ENCODE peak calls at places on chromosomes 6 and 20, in six cellular contexts. Q, R, A, T, X and E are unnamed samples.

GRCh38 chr6:32933661-32934085 is 7.2 kb downstream of the HLA-DMB start:
- DNase-seq in Q (no peak), R (no peak), A (peak), T (peak), X (peak), E (no peak)

GRCh38 chr6:118284736-118285360 is 263.2 kb upstream of the PLN start:
- DNase-seq in Q (no peak), R (no peak), A (no peak), T (no peak), X (no peak), E (no peak)

GRCh38 chr6:157635388-157636244 is 187.4 kb upstream of the SNX9 start:
- DNase-seq in Q (no peak), R (no peak), A (no peak), T (peak), X (no peak), E (no peak)

GRCh38 chr6:106547961-106548453 is 81.3 kb downstream of the RTN4IP1 start:
- DNase-seq in Q (peak), R (no peak), A (no peak), T (peak), X (peak), E (no peak)

GRCh38 chr20:21077809-21078345 is 28.3 kb downstream of the LINC00237 start:
- DNase-seq in Q (no peak), R (no peak), A (no peak), T (no peak), X (peak), E (no peak)

GRCh38 chr20:49701313-49701731 is 12.4 kb downstream of the B4GALT5 start:
- DNase-seq in Q (no peak), R (no peak), A (no peak), T (no peak), X (no peak), E (no peak)

GRCh38 chr6:44508646-44509045 is 121.1 kb downstream of the CDC5L start:
- DNase-seq in Q (no peak), R (no peak), A (no peak), T (no peak), X (no peak), E (no peak)

GRCh38 chr6:134676307-134677281 is 273.3 kb downstream of the ALDH8A1 start:
- DNase-seq in Q (no peak), R (no peak), A (no peak), T (no peak), X (no peak), E (no peak)

GRCh38 chr6:84072452-84072997 is 39.0 kb downstream of the MRAP2 start:
- DNase-seq in Q (no peak), R (no peak), A (no peak), T (no peak), X (no peak), E (no peak)

GRCh38 chr20:3046677-3047462 is 1.0 kb downstream of the MRPS26 start:
- DNase-seq in Q (no peak), R (peak), A (no peak), T (peak), X (peak), E (no peak)

GRCh38 chr6:157135691-157136090 is 187.6 kb downstream of the TMEM242 start:
- DNase-seq in Q (no peak), R (no peak), A (no peak), T (no peak), X (no peak), E (no peak)

GRCh38 chr6:136744889-136745288 is 47.4 kb downstream of the MAP3K5 start:
- DNase-seq in Q (no peak), R (no peak), A (no peak), T (no peak), X (no peak), E (no peak)

GRCh38 chr20:4230651-4231050 is 215.3 kb upstream of the RNF24 start:
- DNase-seq in Q (no peak), R (no peak), A (no peak), T (peak), X (no peak), E (no peak)

GRCh38 chr6:147131728-147132127 is 72.5 kb upstream of the STXBP5 start:
- DNase-seq in Q (no peak), R (no peak), A (no peak), T (peak), X (no peak), E (no peak)

GRCh38 chr6:117275205-117275604 is 9.8 kb downstream of the VGLL2 start:
- DNase-seq in Q (no peak), R (no peak), A (no peak), T (no peak), X (no peak), E (no peak)

GRCh38 chr6:157811476-157812173 is 11.4 kb upstream of the SNX9 start:
- DNase-seq in Q (no peak), R (no peak), A (no peak), T (peak), X (no peak), E (no peak)

GRCh38 chr6:37033255-37033654 is 27.8 kb downstream of the FGD2 start:
- DNase-seq in Q (no peak), R (no peak), A (no peak), T (peak), X (no peak), E (no peak)

GRCh38 chr6:111854683-111855082 is 18.6 kb downstream of the FYN start:
- DNase-seq in Q (no peak), R (no peak), A (no peak), T (no peak), X (no peak), E (no peak)

GRCh38 chr20:44979090-44979621 is 12.8 kb downstream of the STK4 start:
- DNase-seq in Q (no peak), R (no peak), A (peak), T (peak), X (no peak), E (no peak)

GRCh38 chr20:40245829-40246228 is 443.2 kb downstream of the MAFB start:
- DNase-seq in Q (no peak), R (no peak), A (no peak), T (no peak), X (no peak), E (no peak)
- TF ChIP-seq POLR2AphosphoS5 in Q (no peak), R (no peak), A (no peak), T (no peak), X (no peak), E (no peak)

GRCh38 chr20:35458388-35458787 is 3.0 kb downstream of the CEP250 start:
- DNase-seq in Q (no peak), R (no peak), A (no peak), T (no peak), X (no peak), E (no peak)

GRCh38 chr20:35453647-35454046 is 1.8 kb upstream of the CEP250 start:
- DNase-seq in Q (no peak), R (no peak), A (no peak), T (no peak), X (no peak), E (no peak)

GRCh38 chr20:35451295-35451694 is 4.1 kb upstream of the CEP250 start:
- DNase-seq in Q (no peak), R (no peak), A (no peak), T (no peak), X (no peak), E (no peak)

DNA sequence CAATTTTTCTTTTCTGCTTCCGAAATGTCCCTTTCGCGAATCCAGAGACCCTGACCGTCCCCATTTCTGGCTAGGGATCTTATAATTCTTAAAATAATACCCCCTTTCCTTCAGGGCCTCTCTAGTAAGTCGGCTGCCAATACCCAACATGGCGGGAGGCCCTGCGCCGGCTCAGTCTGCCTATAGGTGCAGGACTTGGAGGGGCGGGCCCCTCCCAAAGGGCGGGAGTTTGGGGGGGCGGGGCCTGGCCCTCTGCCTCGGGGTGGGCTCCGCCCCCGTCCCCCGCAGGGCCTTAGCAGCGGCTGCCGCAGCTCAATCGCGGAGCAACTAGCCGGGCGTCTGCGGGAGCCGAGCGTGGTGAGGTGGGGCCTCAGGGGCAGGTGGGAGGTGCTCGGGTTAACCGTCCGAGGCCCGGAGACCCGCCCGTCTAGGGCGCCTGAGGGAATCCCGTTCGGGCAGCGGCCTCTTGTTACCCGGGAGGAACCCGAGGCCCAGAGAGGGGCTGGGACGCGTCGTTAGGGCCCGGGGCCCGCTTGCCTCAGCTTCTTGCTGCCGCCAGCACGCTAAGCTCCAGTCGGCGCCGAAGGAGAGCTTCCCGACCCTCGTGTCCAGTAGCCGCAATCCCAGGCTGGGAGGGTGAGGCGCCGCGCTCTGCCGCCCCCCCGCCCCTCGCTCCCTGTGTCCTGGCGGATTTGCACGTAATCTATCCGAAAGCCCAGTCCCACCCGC is at the start of gene CEP250:
- DNase-seq in Q (peak), R (peak), A (peak), T (peak), X (peak), E (peak)
- TF ChIP-seq POLR2A in Q (peak), R (no peak), A (peak), T (peak), X (peak), E (peak)

DNA sequence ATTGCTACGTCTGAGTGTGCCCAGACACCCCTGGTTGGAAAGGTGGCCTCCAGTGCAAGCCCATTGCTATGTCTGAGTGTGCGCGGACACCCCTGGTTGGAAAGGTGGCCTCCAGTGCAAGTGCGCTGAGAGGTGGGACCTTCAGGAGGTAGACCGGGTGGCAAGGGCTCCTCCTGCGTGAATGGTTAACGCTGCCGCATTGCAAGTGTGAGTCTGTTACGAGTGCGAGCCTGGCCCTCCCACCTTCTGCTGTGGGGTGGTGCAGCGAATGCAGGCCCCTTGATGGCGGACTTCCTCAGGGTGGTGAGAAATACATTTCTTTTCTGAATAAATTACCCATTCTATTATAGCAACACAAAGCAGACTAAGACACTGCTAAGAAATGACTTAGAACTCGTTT is 208.8 kb downstream of the DLL1 start:
- DNase-seq in Q (no peak), R (no peak), A (no peak), T (no peak), X (no peak), E (no peak)
- TF ChIP-seq TAF1 in Q (no peak), R (no peak), A (no peak), T (no peak), X (no peak), E (no peak)

DNA sequence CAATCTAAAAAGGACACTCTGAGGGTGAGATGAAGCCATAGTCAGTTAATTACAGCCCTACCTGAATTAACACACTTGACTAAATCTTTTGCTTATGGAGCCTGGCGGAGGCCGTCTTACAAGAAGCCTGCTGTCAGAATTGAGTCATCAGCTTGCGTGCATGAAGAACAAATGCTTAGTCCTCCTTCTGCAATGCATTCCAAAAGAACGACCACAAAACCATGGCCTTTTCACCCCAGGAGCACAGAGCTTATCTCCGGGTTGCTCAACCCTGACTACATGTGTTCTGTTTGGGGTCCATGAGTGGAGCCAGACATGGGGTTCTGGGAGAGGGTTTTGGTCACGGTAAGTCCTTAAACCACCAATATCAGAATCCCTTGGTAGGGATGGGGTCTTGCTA is 318.1 kb downstream of the CLIC5 start:
- DNase-seq in Q (no peak), R (no peak), A (no peak), T (peak), X (no peak), E (no peak)
- TF ChIP-seq POLR2AphosphoS5 in Q (no peak), R (no peak), A (no peak), T (no peak), X (no peak), E (no peak)

GRCh38 chr6:42292002-42292735 is 74.5 kb upstream of the MRPS10 start:
- DNase-seq in Q (no peak), R (no peak), A (no peak), T (no peak), X (no peak), E (no peak)
- TF ChIP-seq POLR2A in Q (no peak), R (no peak), A (no peak), T (no peak), X (no peak), E (no peak)